ENCODE peak calls at places on chromosome 6, in five cellular contexts. W is AG09319, K is Calu3, V is nephron progenitor cell, A is astrocyte of the cerebellum. F is an unnamed sample.

GRCh38 chr6:157823001-157823522 is at the start of gene SNX9:
- DNase-seq in W (peak), V (peak), A (no peak), K (peak), F (no peak)

GRCh38 chr6:170080828-170081368 is 210.0 kb downstream of the DLL1 start:
- DNase-seq in V (peak), K (no peak), A (no peak), W (no peak), F (no peak)

GRCh38 chr6:93069856-93070255 is 349.5 kb downstream of the EPHA7 start:
- DNase-seq in W (no peak), V (no peak), A (no peak), K (no peak), F (no peak)

GRCh38 chr6:150266963-150267685 is 101.7 kb upstream of the IYD start:
- DNase-seq in A (no peak), W (no peak), V (no peak), K (no peak), F (no peak)

GRCh38 chr6:32401564-32401963 is 5.4 kb downstream of the BTNL2 start:
- DNase-seq in W (no peak), V (no peak), K (no peak), A (no peak), F (no peak)

GRCh38 chr6:5305968-5306626 is 44.8 kb downstream of the FARS2 start:
- DNase-seq in A (no peak), W (no peak), K (no peak), V (peak), F (no peak)

GRCh38 chr6:136593748-136594490 is 43.7 kb upstream of the MAP7 start:
- DNase-seq in W (peak), V (no peak), K (peak), A (peak), F (no peak)

GRCh38 chr6:16278048-16278724 is 39.8 kb downstream of the GMPR start:
- DNase-seq in K (peak), V (no peak), W (no peak), A (no peak), F (no peak)

GRCh38 chr6:133890941-133891813 is 2.3 kb downstream of the TCF21 start:
- DNase-seq in V (peak), W (no peak), K (peak), A (no peak), F (no peak)

GRCh38 chr6:164346631-164347030 is 932.1 kb downstream of the QKI start:
- DNase-seq in V (no peak), K (no peak), W (no peak), A (no peak), F (no peak)

GRCh38 chr6:119459207-119459974 is 109.8 kb upstream of the MAN1A1 start:
- DNase-seq in W (no peak), K (no peak), A (no peak), V (no peak), F (no peak)

GRCh38 chr6:30111266-30111856 is 1.5 kb downstream of the TRIM31 start:
- DNase-seq in K (no peak), A (no peak), W (no peak), V (no peak), F (no peak)

GRCh38 chr6:51855310-51856082 is 231.9 kb downstream of the PKHD1 start:
- DNase-seq in W (peak), A (peak), K (peak), V (peak), F (peak)

GRCh38 chr6:104969785-104970581 is 13.1 kb downstream of the LIN28B start:
- DNase-seq in K (no peak), W (no peak), V (no peak), A (no peak), F (no peak)

GRCh38 chr6:45722876-45723275 is 292.8 kb downstream of the CLIC5 start:
- DNase-seq in K (no peak), V (no peak), W (no peak), A (no peak), F (no peak)

GRCh38 chr6:89310929-89311328 is 4.2 kb downstream of the GABRR2 start:
- DNase-seq in W (no peak), A (no peak), K (no peak), V (no peak), F (peak)

DNA sequence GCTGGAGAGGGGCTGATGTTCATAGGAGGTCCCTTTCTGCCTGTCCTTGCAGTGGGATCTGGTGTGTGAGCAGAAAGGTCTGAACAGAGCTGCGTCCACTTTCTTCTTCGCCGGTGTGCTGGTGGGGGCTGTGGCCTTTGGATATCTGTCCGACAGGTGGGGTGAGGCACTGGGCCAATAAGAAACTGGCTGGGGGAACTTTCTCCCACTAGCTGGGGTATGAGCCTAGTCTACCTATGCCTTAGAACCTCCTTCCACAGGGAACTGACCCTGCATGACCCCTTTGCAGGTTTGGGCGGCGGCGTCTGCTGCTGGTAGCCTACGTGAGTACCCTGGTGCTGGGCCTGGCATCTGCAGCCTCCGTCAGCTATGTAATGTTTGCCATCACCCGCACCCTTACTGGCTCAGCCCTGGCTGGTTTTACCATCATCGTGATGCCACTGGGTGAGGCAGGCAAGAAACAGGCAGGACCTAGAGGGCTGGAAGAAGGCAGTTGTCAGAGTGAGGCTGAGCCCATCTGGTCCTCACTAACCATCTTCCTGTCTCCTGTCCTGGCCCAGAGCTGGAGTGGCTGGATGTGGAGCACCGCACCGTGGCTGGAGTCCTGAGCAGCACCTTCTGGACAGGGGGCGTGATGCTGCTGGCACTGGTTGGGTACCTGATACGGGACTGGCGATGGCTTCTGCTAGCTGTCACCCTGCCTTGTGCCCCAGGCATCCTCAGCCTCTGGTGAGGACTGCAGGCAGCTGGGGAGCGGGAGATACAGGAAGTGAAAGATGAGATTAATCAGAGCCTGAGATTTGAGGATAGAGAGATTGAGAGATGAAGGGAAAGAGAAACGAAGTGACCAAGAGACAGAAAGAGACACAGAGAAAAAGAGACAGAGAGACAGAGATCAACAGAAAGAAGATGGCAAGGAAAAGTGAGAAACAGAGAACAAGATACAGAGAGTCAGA is 1.6 kb downstream of the SLC22A7 start:
- DNase-seq in K (no peak), A (no peak), W (no peak), V (no peak), F (no peak)
- TF ChIP-seq CTCF in K (no peak), A (no peak), W (no peak), V (no peak), F (no peak)

GRCh38 chr6:116118608-116119007 is 7.3 kb downstream of the COL10A1 start:
- DNase-seq in V (no peak), K (no peak), W (no peak), A (no peak), F (no peak)

GRCh38 chr6:116113386-116113785 is 12.5 kb downstream of the COL10A1 start:
- DNase-seq in W (no peak), K (no peak), V (no peak), A (no peak), F (no peak)

GRCh38 chr6:116120430-116120829 is 5.5 kb downstream of the COL10A1 start:
- DNase-seq in W (no peak), A (no peak), V (no peak), K (no peak), F (no peak)

GRCh38 chr6:116111552-116112528 is 11.2 kb downstream of the NT5DC1 start:
- DNase-seq in V (peak), A (no peak), W (no peak), K (peak), F (no peak)

DNA sequence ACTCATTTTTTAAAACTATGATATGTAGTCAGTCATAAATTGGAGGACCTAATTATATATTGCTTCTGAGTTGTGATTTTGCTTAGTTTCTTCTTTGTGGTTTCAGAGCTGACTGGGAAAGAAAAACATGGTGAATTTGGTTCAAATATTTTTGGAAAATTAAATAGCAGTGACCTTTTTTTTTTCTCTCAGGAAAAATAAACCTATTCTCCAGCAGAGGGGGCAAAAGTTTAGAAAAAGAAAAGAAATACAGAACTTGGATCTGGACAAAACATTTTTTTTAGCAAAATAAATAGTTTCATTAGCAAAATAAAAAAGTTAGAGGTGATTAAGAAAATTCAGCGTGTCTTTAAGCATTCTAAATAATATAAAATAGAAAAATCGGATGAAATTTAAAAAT is 10.2 kb downstream of the COL10A1 start:
- DNase-seq in W (no peak), A (no peak), K (no peak), V (no peak), F (no peak)
- TF ChIP-seq CTCF in W (peak), A (no peak), K (peak), V (peak), F (peak)

GRCh38 chr6:137879885-137880430 is 12.9 kb downstream of the TNFAIP3 start:
- DNase-seq in V (no peak), A (no peak), K (no peak), W (no peak), F (no peak)

GRCh38 chr6:137877113-137877512 is 10.1 kb downstream of the TNFAIP3 start:
- DNase-seq in A (no peak), W (no peak), K (no peak), V (no peak), F (no peak)

GRCh38 chr6:137879301-137879700 is 12.2 kb downstream of the TNFAIP3 start:
- DNase-seq in A (no peak), V (no peak), W (no peak), K (no peak), F (no peak)

GRCh38 chr6:137878070-137878809 is 11.2 kb downstream of the TNFAIP3 start:
- DNase-seq in W (no peak), K (no peak), A (no peak), V (no peak), F (no peak)

DNA sequence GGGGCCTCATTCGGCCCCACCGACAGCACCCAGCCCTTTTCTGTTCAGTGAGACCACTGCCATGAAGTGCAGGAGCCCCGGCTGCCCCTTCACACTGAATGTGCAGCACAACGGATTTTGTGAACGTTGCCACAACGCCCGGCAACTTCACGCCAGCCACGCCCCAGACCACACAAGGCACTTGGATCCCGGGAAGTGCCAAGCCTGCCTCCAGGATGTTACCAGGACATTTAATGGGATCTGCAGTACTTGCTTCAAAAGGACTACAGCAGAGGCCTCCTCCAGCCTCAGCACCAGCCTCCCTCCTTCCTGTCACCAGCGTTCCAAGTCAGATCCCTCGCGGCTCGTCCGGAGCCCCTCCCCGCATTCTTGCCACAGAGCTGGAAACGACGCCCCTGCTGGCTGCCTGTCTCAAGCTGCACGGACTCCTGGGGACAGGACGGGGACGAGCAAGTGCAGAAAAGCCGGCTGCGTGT is 11.8 kb downstream of the TNFAIP3 start:
- DNase-seq in V (peak), K (no peak), A (no peak), W (no peak), F (no peak)
- TF ChIP-seq CTCF in V (peak), K (no peak), A (peak), W (peak), F (no peak)

DNA sequence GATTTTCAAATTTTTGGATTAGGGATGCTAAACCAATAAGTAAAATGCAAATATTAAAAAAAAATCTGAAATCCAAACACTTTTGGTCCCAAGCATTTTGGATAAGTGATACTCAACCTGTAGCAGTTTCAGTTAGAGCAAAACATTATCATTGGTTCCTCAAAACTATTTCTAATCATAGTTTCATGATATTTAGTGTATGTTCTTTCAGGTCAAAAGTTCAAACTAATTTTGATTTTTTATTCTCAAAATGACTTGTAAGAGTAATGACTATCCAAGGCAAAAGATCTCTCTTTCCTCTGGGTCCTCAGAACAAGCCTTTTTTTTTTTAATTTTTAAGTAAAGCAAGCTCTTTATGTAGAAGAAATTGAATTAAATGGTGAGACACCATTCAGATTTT is 64.0 kb upstream of the TFB1M start:
- DNase-seq in V (no peak), K (no peak), A (no peak), W (no peak), F (no peak)
- TF ChIP-seq CTCF in V (no peak), K (no peak), A (no peak), W (no peak), F (no peak)

GRCh38 chr6:36980129-36980528 is 5.9 kb downstream of the MTCH1 start:
- DNase-seq in W (no peak), V (no peak), K (no peak), A (no peak), F (no peak)

GRCh38 chr6:36983538-36983937 is 2.5 kb downstream of the MTCH1 start:
- DNase-seq in V (no peak), K (no peak), W (no peak), A (no peak), F (no peak)

GRCh38 chr6:36979343-36979742 is 6.7 kb downstream of the MTCH1 start:
- DNase-seq in W (peak), A (peak), V (no peak), K (no peak), F (no peak)

GRCh38 chr6:36978687-36979086 is 7.3 kb downstream of the MTCH1 start:
- DNase-seq in K (no peak), A (no peak), V (no peak), W (no peak), F (no peak)

DNA sequence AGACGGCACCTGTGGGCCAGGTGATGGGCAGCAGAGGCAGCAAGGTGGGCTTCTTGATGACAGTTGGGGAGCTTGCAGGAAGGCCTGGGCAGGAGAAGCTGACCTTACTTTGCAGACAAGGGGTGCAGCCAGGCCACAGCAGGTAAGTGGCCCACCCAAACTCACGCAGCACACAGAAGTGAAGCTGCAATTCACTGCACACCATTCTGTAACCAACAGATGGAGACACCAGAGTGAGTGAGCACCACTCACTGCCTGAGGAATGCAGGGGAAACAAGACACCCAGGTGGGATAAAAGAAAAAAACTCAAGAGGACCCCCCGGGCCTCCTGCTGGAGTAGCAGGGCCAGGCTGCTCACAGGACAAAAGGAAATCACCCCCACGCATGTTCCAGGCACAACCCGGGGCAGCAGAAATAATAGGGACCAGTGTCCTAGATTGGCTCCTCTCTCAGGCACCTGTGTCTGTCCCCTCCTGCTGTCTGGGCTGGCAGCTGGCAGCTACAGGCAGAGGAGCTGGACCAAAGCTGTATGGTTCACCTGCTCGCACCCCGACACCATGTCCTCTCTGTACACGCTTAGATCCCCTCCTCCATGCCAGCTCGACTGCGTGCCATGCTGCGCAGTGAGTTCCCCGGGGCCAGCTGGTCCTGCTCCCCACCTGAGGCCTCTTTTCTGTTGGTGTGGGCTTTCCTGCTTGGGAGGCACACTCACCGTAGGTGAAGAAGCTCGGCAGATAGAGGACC is 4.9 kb downstream of the MTCH1 start:
- DNase-seq in W (no peak), V (no peak), K (no peak), A (no peak), F (no peak)
- TF ChIP-seq CTCF in W (no peak), V (no peak), K (no peak), A (no peak), F (no peak)